ENCODE peak calls at places on chromosome 3, in six cellular contexts. One of them, this sample, is unnamed. For H3K4me1, the result is how much of the 10 kb centered on the place peaks cover.

GRCh38 chr3:108091498-108092259 is 848 bp upstream of the CD47 start:
- DNase-seq in aorta: no peak
- DNase-seq in sigmoid colon: no peak
- DNase-seq in thoracic aorta: no peak
- DNase-seq in CD4-positive, alpha-beta memory T cell: peak
- DNase-seq in ovary: peak
- DNase-seq in this sample: no peak

GRCh38 chr3:42595682-42596081 is 4.8 kb upstream of the NKTR start:
- DNase-seq in sigmoid colon: no peak
- DNase-seq in CD4-positive, alpha-beta memory T cell: no peak
- DNase-seq in aorta: no peak
- DNase-seq in ovary: no peak
- DNase-seq in thoracic aorta: no peak
- DNase-seq in this sample: no peak

GRCh38 chr3:194930439-194931204 is 244.9 kb downstream of the FAM43A start:
- DNase-seq in CD4-positive, alpha-beta memory T cell: no peak
- DNase-seq in aorta: no peak
- DNase-seq in ovary: peak
- DNase-seq in thoracic aorta: no peak
- DNase-seq in sigmoid colon: no peak
- DNase-seq in this sample: peak

GRCh38 chr3:53286727-53287412 is 31.0 kb upstream of the TKT start:
- DNase-seq in aorta: no peak
- DNase-seq in sigmoid colon: no peak
- DNase-seq in thoracic aorta: no peak
- DNase-seq in ovary: no peak
- DNase-seq in CD4-positive, alpha-beta memory T cell: no peak
- DNase-seq in this sample: no peak

GRCh38 chr3:173501941-173502489 is 104.5 kb downstream of the NLGN1 start:
- DNase-seq in aorta: no peak
- DNase-seq in CD4-positive, alpha-beta memory T cell: no peak
- DNase-seq in sigmoid colon: no peak
- DNase-seq in thoracic aorta: no peak
- DNase-seq in ovary: no peak
- DNase-seq in this sample: no peak

GRCh38 chr3:189606774-189607173 is 24.4 kb upstream of the TP63 start:
- DNase-seq in thoracic aorta: no peak
- DNase-seq in CD4-positive, alpha-beta memory T cell: no peak
- DNase-seq in sigmoid colon: no peak
- DNase-seq in aorta: no peak
- DNase-seq in ovary: no peak
- DNase-seq in this sample: no peak

GRCh38 chr3:48678056-48678455 is 7.7 kb downstream of the NCKIPSD start:
- DNase-seq in sigmoid colon: no peak
- DNase-seq in thoracic aorta: no peak
- DNase-seq in ovary: no peak
- DNase-seq in CD4-positive, alpha-beta memory T cell: no peak
- DNase-seq in aorta: peak
- DNase-seq in this sample: no peak

GRCh38 chr3:63706321-63707085 is 54.0 kb downstream of the SNTN start:
- DNase-seq in ovary: no peak
- DNase-seq in sigmoid colon: no peak
- DNase-seq in aorta: no peak
- DNase-seq in CD4-positive, alpha-beta memory T cell: no peak
- DNase-seq in thoracic aorta: no peak
- DNase-seq in this sample: no peak

GRCh38 chr3:175748087-175748732 is 889.1 kb downstream of the NAALADL2 start:
- DNase-seq in sigmoid colon: no peak
- DNase-seq in CD4-positive, alpha-beta memory T cell: no peak
- DNase-seq in thoracic aorta: no peak
- DNase-seq in ovary: no peak
- DNase-seq in aorta: no peak
- DNase-seq in this sample: no peak

GRCh38 chr3:19399356-19399755 is 251.0 kb downstream of the KCNH8 start:
- DNase-seq in sigmoid colon: no peak
- DNase-seq in thoracic aorta: no peak
- DNase-seq in aorta: no peak
- DNase-seq in CD4-positive, alpha-beta memory T cell: no peak
- DNase-seq in ovary: no peak
- DNase-seq in this sample: no peak

GRCh38 chr3:113695426-113695817 is 1.0 kb downstream of the USF3 start:
- DNase-seq in CD4-positive, alpha-beta memory T cell: no peak
- DNase-seq in ovary: no peak
- DNase-seq in aorta: no peak
- DNase-seq in thoracic aorta: no peak
- DNase-seq in sigmoid colon: no peak
- DNase-seq in this sample: no peak

GRCh38 chr3:142929890-142930289 is 33.6 kb downstream of the PAQR9 start:
- DNase-seq in ovary: no peak
- DNase-seq in sigmoid colon: no peak
- DNase-seq in CD4-positive, alpha-beta memory T cell: no peak
- DNase-seq in thoracic aorta: no peak
- DNase-seq in aorta: no peak
- DNase-seq in this sample: no peak

GRCh38 chr3:123083446-123084124 is 16.8 kb downstream of the PDIA5 start:
- DNase-seq in aorta: no peak
- DNase-seq in ovary: no peak
- DNase-seq in sigmoid colon: no peak
- DNase-seq in thoracic aorta: no peak
- DNase-seq in CD4-positive, alpha-beta memory T cell: no peak
- DNase-seq in this sample: no peak

GRCh38 chr3:154538566-154539360 is 108.8 kb upstream of the GPR149 start:
- DNase-seq in aorta: no peak
- DNase-seq in sigmoid colon: no peak
- DNase-seq in thoracic aorta: no peak
- DNase-seq in ovary: no peak
- DNase-seq in CD4-positive, alpha-beta memory T cell: no peak
- DNase-seq in this sample: no peak

GRCh38 chr3:133837487-133838295 is 32.1 kb downstream of the SRPRB start:
- DNase-seq in thoracic aorta: no peak
- DNase-seq in sigmoid colon: no peak
- DNase-seq in ovary: no peak
- DNase-seq in CD4-positive, alpha-beta memory T cell: no peak
- DNase-seq in aorta: no peak
- DNase-seq in this sample: no peak

GRCh38 chr3:23481660-23482278 is 278.6 kb downstream of the UBE2E2 start:
- DNase-seq in sigmoid colon: no peak
- DNase-seq in thoracic aorta: no peak
- DNase-seq in aorta: no peak
- DNase-seq in CD4-positive, alpha-beta memory T cell: no peak
- DNase-seq in ovary: no peak
- DNase-seq in this sample: no peak

GRCh38 chr3:48428863-48429415 is 947 bp downstream of the PLXNB1 start:
- DNase-seq in CD4-positive, alpha-beta memory T cell: no peak
- DNase-seq in ovary: peak
- DNase-seq in thoracic aorta: no peak
- DNase-seq in aorta: peak
- DNase-seq in sigmoid colon: peak
- DNase-seq in this sample: peak

GRCh38 chr3:140258222-140258724 is 323.3 kb downstream of the CLSTN2 start:
- DNase-seq in thoracic aorta: no peak
- DNase-seq in sigmoid colon: no peak
- DNase-seq in ovary: no peak
- DNase-seq in CD4-positive, alpha-beta memory T cell: no peak
- DNase-seq in aorta: no peak
- DNase-seq in this sample: no peak

GRCh38 chr3:117553461-117553860 is 843.9 kb downstream of the TUSC7 start:
- DNase-seq in aorta: no peak
- DNase-seq in thoracic aorta: no peak
- DNase-seq in CD4-positive, alpha-beta memory T cell: no peak
- DNase-seq in sigmoid colon: no peak
- DNase-seq in ovary: no peak
- DNase-seq in this sample: no peak

GRCh38 chr3:105957722-105958121 is 88.9 kb upstream of the CBLB start:
- DNase-seq in ovary: no peak
- DNase-seq in thoracic aorta: no peak
- DNase-seq in sigmoid colon: no peak
- DNase-seq in aorta: no peak
- DNase-seq in CD4-positive, alpha-beta memory T cell: no peak
- DNase-seq in this sample: no peak

GRCh38 chr3:157493627-157494550 is 9.3 kb downstream of the VEPH1 start:
- DNase-seq in sigmoid colon: no peak
- DNase-seq in CD4-positive, alpha-beta memory T cell: no peak
- DNase-seq in aorta: no peak
- DNase-seq in thoracic aorta: no peak
- DNase-seq in ovary: no peak
- DNase-seq in this sample: no peak

GRCh38 chr3:90010341-90010740 is 902.9 kb downstream of the EPHA3 start:
- DNase-seq in thoracic aorta: no peak
- DNase-seq in ovary: no peak
- DNase-seq in CD4-positive, alpha-beta memory T cell: no peak
- DNase-seq in aorta: no peak
- DNase-seq in sigmoid colon: no peak
- DNase-seq in this sample: no peak

GRCh38 chr3:159839561-159840379 is 148.9 kb upstream of the IL12A start:
- DNase-seq in thoracic aorta: no peak
- DNase-seq in aorta: no peak
- DNase-seq in CD4-positive, alpha-beta memory T cell: no peak
- DNase-seq in ovary: no peak
- DNase-seq in sigmoid colon: peak
- DNase-seq in this sample: peak

GRCh38 chr3:173732237-173732636 is 334.7 kb downstream of the NLGN1 start:
- DNase-seq in thoracic aorta: no peak
- DNase-seq in sigmoid colon: no peak
- DNase-seq in aorta: no peak
- DNase-seq in ovary: no peak
- DNase-seq in CD4-positive, alpha-beta memory T cell: no peak
- DNase-seq in this sample: no peak

GRCh38 chr3:124834723-124835718 is 52.1 kb downstream of the ITGB5 start:
- DNase-seq in CD4-positive, alpha-beta memory T cell: peak
- DNase-seq in thoracic aorta: no peak
- DNase-seq in aorta: no peak
- DNase-seq in sigmoid colon: peak
- DNase-seq in ovary: peak
- DNase-seq in this sample: peak

GRCh38 chr3:18862077-18862476 is 286.2 kb upstream of the KCNH8 start:
- DNase-seq in sigmoid colon: no peak
- DNase-seq in aorta: no peak
- DNase-seq in CD4-positive, alpha-beta memory T cell: no peak
- DNase-seq in thoracic aorta: no peak
- DNase-seq in ovary: no peak
- DNase-seq in this sample: no peak

GRCh38 chr3:131544557-131544956 is 41.8 kb upstream of the MRPL3 start:
- DNase-seq in ovary: no peak
- DNase-seq in sigmoid colon: no peak
- DNase-seq in aorta: no peak
- DNase-seq in thoracic aorta: no peak
- DNase-seq in CD4-positive, alpha-beta memory T cell: no peak
- DNase-seq in this sample: no peak

GRCh38 chr3:32309653-32310242 is 71.3 kb downstream of the CMTM8 start:
- DNase-seq in thoracic aorta: no peak
- DNase-seq in sigmoid colon: no peak
- DNase-seq in ovary: no peak
- DNase-seq in CD4-positive, alpha-beta memory T cell: no peak
- DNase-seq in aorta: no peak
- DNase-seq in this sample: no peak
- H3K4me1 ChIP-seq in thoracic aorta: under half
- H3K4me1 ChIP-seq in sigmoid colon: under half
- H3K4me1 ChIP-seq in ovary: under half
- H3K4me1 ChIP-seq in CD4-positive, alpha-beta memory T cell: under half
- H3K4me1 ChIP-seq in aorta: under half
- H3K4me1 ChIP-seq in this sample: under half

GRCh38 chr3:65733459-65733858 is 305.3 kb downstream of the MAGI1 start:
- DNase-seq in thoracic aorta: no peak
- DNase-seq in ovary: no peak
- DNase-seq in CD4-positive, alpha-beta memory T cell: no peak
- DNase-seq in aorta: no peak
- DNase-seq in sigmoid colon: no peak
- DNase-seq in this sample: no peak
- H3K4me1 ChIP-seq in thoracic aorta: under half
- H3K4me1 ChIP-seq in ovary: under half
- H3K4me1 ChIP-seq in CD4-positive, alpha-beta memory T cell: under half
- H3K4me1 ChIP-seq in aorta: under half
- H3K4me1 ChIP-seq in sigmoid colon: under half
- H3K4me1 ChIP-seq in this sample: under half

DNA sequence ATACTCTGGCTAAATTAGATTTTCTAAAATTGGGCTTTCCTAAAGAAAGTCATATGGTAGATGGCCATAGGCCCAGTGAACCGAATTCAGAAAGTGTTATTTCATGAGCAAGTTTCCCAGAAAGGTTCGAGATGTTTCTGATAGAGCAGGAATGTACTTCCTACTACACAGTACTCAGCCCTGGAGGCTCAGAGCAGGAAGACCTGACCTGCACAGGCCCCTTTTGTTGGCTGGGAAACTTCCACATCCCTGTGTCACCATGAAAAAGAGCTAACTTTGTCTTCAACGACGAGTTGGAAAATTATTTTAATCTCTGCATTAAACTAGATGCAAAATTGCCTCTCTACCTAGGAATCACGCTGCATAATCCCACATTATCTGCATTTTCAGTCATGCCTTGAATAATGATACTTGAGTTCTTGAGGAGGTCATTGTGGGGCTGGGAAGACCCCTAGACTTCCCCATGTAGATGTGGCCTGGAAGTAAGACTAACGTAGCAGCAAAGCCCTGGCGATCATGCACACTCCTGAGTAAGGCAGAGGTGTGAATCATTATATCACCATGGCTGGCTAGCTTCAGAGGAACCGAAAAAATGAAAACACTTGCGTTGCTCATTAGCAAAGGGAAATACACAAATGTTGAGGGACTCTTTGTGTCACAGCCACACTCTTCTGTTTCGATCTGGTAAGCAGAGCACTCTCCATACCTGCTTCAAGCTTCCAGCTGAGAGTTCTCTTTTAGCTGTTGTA is 47.1 kb downstream of the CMTM7 start:
- DNase-seq in sigmoid colon: no peak
- DNase-seq in thoracic aorta: no peak
- DNase-seq in aorta: no peak
- DNase-seq in CD4-positive, alpha-beta memory T cell: no peak
- DNase-seq in ovary: no peak
- DNase-seq in this sample: no peak
- H3K4me1 ChIP-seq in sigmoid colon: under half
- H3K4me1 ChIP-seq in thoracic aorta: under half
- H3K4me1 ChIP-seq in aorta: under half
- H3K4me1 ChIP-seq in CD4-positive, alpha-beta memory T cell: half or more
- H3K4me1 ChIP-seq in ovary: under half
- H3K4me1 ChIP-seq in this sample: under half

GRCh38 chr3:126146034-126146433 is 34.4 kb downstream of the ALDH1L1 start:
- DNase-seq in ovary: no peak
- DNase-seq in CD4-positive, alpha-beta memory T cell: no peak
- DNase-seq in aorta: peak
- DNase-seq in sigmoid colon: peak
- DNase-seq in thoracic aorta: no peak
- DNase-seq in this sample: no peak
- H3K4me1 ChIP-seq in ovary: under half
- H3K4me1 ChIP-seq in CD4-positive, alpha-beta memory T cell: under half
- H3K4me1 ChIP-seq in aorta: under half
- H3K4me1 ChIP-seq in sigmoid colon: under half
- H3K4me1 ChIP-seq in thoracic aorta: under half
- H3K4me1 ChIP-seq in this sample: under half

This sample was measured in left ventricle myocardium inferior.